ENCODE peak calls at places on chromosome 2, in four cellular contexts. A is IMR-90, P is psoas muscle, C is OCI-LY7. R is an unnamed sample.
A peak's percentile ranks its signal among the peaks of the same experiment; 100 is the strongest.

GRCh38 chr2:225824748-225825449 is 425.4 kb downstream of the NYAP2 start:
- DNase-seq in A (no peak), P (no peak), C (no peak), R (no peak)

GRCh38 chr2:7878786-7879515 is 802.9 kb upstream of the ID2 start:
- DNase-seq in P (no peak), C (no peak), A (peak; percentile 5), R (no peak)

GRCh38 chr2:235968616-235969324 is 199.4 kb downstream of the GBX2 start:
- DNase-seq in P (peak; percentile 73), C (no peak), A (no peak), R (no peak)

GRCh38 chr2:199757466-199757865 is 93.5 kb downstream of the FTCDNL1 start:
- DNase-seq in C (no peak), P (peak; percentile 66), A (no peak), R (no peak)

GRCh38 chr2:183349046-183349445 is 224.8 kb downstream of the NUP35 start:
- DNase-seq in P (no peak), C (peak; percentile 40), A (no peak), R (no peak)

GRCh38 chr2:162915858-162916257 is 77.3 kb upstream of the KCNH7 start:
- DNase-seq in C (no peak), P (no peak), A (no peak), R (no peak)

GRCh38 chr2:55743583-55743982 is 49.9 kb upstream of the PNPT1 start:
- DNase-seq in C (no peak), P (no peak), A (peak; percentile 86), R (peak; percentile 87)

GRCh38 chr2:55555977-55556376 is 36.5 kb downstream of the CFAP36 start:
- DNase-seq in P (no peak), C (no peak), A (no peak), R (no peak)

GRCh38 chr2:204545861-204546773 is 842 bp downstream of the PARD3B start:
- DNase-seq in A (no peak), C (no peak), P (no peak), R (no peak)

GRCh38 chr2:189411860-189412259 is 29.4 kb upstream of the WDR75 start:
- DNase-seq in P (no peak), C (no peak), A (peak; percentile 96), R (peak; percentile 84)

GRCh38 chr2:19250906-19251305 is 107.5 kb downstream of the OSR1 start:
- DNase-seq in P (no peak), A (no peak), C (no peak), R (no peak)

GRCh38 chr2:121735520-121736074 is 1.1 kb downstream of the NIFK start:
- DNase-seq in C (peak; percentile 55), P (no peak), A (no peak), R (no peak)

GRCh38 chr2:219173176-219173575 is 3.3 kb upstream of the SLC23A3 start:
- DNase-seq in P (no peak), A (no peak), C (no peak), R (no peak)
- TF ChIP-seq CTCF in P (no peak), A (no peak), C (no peak), R (no peak)

DNA sequence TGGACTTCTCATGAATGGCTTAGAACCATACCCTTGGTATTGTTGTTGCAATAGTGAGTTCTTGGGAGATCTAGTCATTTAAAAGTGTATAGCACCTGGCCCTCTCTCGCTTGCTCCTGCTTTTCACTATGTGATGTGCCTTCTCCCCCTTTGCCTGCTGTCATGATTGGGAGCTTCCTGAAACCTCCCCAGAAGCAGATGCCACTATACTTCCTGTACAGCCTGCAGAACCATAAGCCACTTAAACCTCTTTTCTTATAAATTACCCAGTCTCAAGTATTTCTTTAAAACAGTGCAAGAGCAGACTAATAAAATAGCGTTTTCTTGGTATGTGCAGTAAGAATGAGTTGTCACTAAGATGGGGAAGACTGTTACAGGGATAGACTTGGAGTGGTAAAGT is 31.6 kb downstream of the BAZ2B start:
- DNase-seq in P (no peak), A (no peak), C (no peak), R (no peak)
- TF ChIP-seq CTCF in P (no peak), A (no peak), C (no peak), R (no peak)

GRCh38 chr2:501130-501529 is 176.1 kb downstream of the TMEM18 start:
- DNase-seq in A (no peak), P (no peak), C (no peak), R (no peak)
- TF ChIP-seq CTCF in A (no peak), P (no peak), C (peak; percentile 39), R (no peak)

DNA sequence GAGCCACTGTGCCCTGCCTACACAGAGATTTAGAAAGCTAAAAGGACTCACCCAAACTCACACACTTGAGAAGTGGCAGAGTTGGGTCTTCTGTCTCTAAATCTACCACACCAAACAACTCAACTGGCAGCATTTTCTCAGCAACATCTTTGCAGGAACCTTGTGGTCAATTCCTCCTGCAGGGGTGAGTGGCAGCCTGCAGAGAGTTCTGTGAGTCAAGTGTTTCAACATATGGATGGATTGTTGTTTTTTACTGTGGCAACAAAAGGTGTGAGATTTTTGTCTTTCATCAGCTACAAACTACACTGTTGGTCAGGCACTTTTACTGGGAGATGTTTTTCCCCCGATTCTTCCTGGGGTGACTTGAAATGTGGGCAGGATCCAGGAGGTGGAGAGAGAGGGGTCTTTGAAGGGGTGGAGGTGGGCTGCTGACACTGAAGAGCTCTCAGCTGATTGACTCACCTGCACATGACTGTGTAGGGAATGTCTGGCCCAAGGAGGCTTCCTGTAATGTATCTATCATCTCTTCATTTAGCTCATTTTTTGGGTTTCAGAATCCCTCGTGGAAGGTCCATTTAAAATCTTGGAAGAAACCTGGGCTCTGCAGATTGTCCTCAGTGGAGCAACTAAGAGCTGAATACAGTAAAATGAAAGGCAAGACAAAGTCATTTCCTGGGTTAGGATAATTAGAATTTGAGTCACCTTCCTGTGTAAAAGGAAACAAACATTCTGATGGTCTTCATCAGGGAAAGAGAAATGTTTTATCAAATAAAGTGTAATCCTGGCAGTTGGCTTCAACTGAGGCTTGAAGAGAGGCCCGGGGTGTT is 98.6 kb downstream of the MSH2 start:
- DNase-seq in C (no peak), P (no peak), A (peak; percentile 37), R (peak; percentile 56)
- TF ChIP-seq CTCF in C (no peak), P (no peak), A (no peak), R (no peak)

GRCh38 chr2:221243758-221244157 is 328.3 kb downstream of the EPHA4 start:
- DNase-seq in P (no peak), C (peak; percentile 21), A (no peak), R (no peak)
- TF ChIP-seq CTCF in P (no peak), C (no peak), A (no peak), R (no peak)

DNA sequence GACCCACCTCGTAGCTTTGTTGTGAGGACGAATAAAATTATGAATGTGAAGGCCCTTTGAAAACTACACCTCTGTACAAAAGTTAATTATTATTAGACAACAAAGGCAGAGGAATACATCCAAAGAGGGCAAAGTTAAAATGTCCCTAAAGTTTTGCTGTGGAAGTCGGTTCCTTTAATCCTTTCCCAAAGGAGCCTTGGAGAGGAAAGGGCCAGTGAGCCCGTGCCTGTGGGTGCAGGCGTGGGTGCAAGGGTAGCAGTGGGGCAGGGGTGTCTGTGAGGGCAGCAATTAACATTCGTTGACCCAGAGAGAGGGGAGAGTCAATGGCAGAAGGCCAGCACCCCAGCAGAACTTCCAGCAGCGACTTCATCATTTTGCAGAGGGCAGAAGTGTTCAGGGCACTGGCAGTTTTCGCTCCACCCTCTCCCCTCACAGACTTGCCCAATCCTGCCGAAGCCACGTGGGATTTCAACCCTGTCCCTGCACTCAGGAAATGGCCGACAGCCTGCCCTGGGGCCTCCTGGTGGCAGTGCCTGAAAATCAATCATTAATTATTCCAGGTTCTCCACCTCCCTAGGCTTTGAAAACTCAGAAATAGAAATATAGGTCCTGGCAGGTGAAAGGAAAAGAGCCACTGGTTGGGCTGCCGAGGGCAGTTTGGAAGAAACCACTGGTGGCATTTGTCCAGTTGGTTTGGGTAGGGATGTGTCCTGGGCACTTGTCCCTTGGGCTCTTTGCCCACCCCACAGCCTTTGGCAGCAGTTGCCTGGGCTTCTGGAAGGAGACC is 4.2 kb upstream of the PAX8 start:
- DNase-seq in A (peak; percentile 4), P (peak; percentile 74), C (no peak), R (no peak)
- TF ChIP-seq CTCF in A (peak; percentile 6), P (peak; percentile 15), C (no peak), R (peak; percentile 50)

GRCh38 chr2:84865181-84865783 is 15.6 kb downstream of the TRABD2A start:
- DNase-seq in A (peak; percentile 43), C (peak; percentile 64), P (no peak), R (peak; percentile 51)
- TF ChIP-seq CTCF in A (peak; percentile 43), C (peak; percentile 84), P (no peak), R (peak; percentile 69)

DNA sequence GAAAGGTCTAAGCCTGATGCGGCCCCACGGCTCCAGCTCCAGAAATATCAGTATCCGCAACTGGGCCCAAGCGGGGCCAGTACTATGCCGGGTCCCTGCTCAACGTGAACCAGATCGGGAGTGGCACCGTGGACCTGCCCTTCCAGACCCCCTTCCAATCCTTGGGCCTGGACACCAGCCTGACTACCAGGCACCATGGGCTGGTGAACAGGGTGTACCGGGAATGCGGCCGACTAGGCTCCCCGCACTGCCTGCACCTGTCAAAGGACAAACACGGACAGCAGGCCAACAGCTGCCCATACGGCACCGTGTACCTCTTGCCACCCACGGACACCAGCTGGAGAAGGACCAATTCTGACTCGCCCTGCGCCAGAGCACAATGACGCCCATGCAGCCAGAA is 1196.9 kb upstream of the CHAC2 start:
- DNase-seq in A (no peak), P (no peak), C (no peak), R (no peak)
- TF ChIP-seq CTCF in A (no peak), P (no peak), C (no peak), R (no peak)

GRCh38 chr2:44620189-44620990 is 258.6 kb downstream of the CAMKMT start:
- DNase-seq in P (no peak), C (no peak), A (no peak), R (no peak)

GRCh38 chr2:44618378-44619023 is 256.8 kb downstream of the CAMKMT start:
- DNase-seq in C (no peak), A (no peak), P (no peak), R (no peak)

GRCh38 chr2:44628297-44628696 is 266.6 kb downstream of the CAMKMT start:
- DNase-seq in P (no peak), A (no peak), C (no peak), R (no peak)

GRCh38 chr2:44623622-44624351 is 262.0 kb downstream of the CAMKMT start:
- DNase-seq in C (no peak), P (no peak), A (no peak), R (no peak)
- TF ChIP-seq CTCF in C (no peak), P (no peak), A (no peak), R (peak; percentile 44)

GRCh38 chr2:127676906-127677305 is 1.6 kb upstream of the LIMS2 start:
- DNase-seq in P (peak; percentile 38), C (no peak), A (no peak), R (no peak)

GRCh38 chr2:127673304-127674069 is 1.8 kb downstream of the LIMS2 start:
- DNase-seq in A (no peak), P (peak; percentile 60), C (no peak), R (no peak)

GRCh38 chr2:127674241-127675209 is 805 bp downstream of the LIMS2 start:
- DNase-seq in A (no peak), P (peak; percentile 65), C (no peak), R (no peak)

GRCh38 chr2:127678531-127678930 is 3.2 kb upstream of the LIMS2 start:
- DNase-seq in P (no peak), A (no peak), C (no peak), R (no peak)

GRCh38 chr2:127675335-127676261 is at the start of gene LIMS2:
- DNase-seq in P (peak; percentile 66), A (peak; percentile 33), C (no peak), R (peak; percentile 41)
- TF ChIP-seq CTCF in P (peak; percentile 8), A (peak; percentile 30), C (no peak), R (peak; percentile 35)